ENCODE peak calls at places on chromosomes 3 and 15, in ten cellular contexts. H is pancreas, L is colonic mucosa, B is K562, N is WERI-Rb-1, D is cardiac muscle cell, S is tibial nerve, A is GM23338, V is thoracic aorta, Y is body of pancreas. R is an unnamed sample. For H3K36me3, the result is how much of the 10 kb centered on the place peaks cover.

GRCh38 chr3:141405581-141405980 is 37.3 kb downstream of the ZBTB38 start:
- DNase-seq in H (no peak), L (no peak), B (no peak), N (no peak), D (no peak), S (no peak), A (no peak), V (no peak), Y (no peak), R (no peak)

GRCh38 chr15:43948691-43949325 is 122.0 kb downstream of the WDR76 start:
- DNase-seq in H (no peak), L (no peak), B (no peak), N (no peak), D (no peak), S (no peak), A (no peak), V (no peak), Y (no peak), R (peak)

GRCh38 chr3:23161896-23162570 is 41.1 kb upstream of the UBE2E2 start:
- DNase-seq in H (no peak), L (no peak), B (no peak), N (no peak), D (no peak), S (no peak), A (no peak), V (no peak), Y (no peak), R (peak)

GRCh38 chr3:193987186-193987585 is 148.8 kb upstream of the HES1 start:
- DNase-seq in H (no peak), L (no peak), B (no peak), N (no peak), D (no peak), S (no peak), A (no peak), V (no peak), Y (no peak), R (no peak)

GRCh38 chr3:99407257-99407656 is 231.1 kb upstream of the COL8A1 start:
- DNase-seq in H (no peak), L (no peak), B (no peak), N (no peak), D (no peak), S (no peak), A (no peak), V (no peak), Y (no peak), R (no peak)

GRCh38 chr3:51434746-51435323 is 43.8 kb downstream of the RBM15B start:
- DNase-seq in H (no peak), L (peak), B (peak), N (peak), D (peak), S (no peak), A (peak), V (no peak), Y (peak), R (no peak)

GRCh38 chr15:48493763-48494225 is 151.7 kb downstream of the FBN1 start:
- DNase-seq in H (no peak), L (no peak), B (no peak), N (no peak), D (no peak), S (no peak), A (no peak), V (no peak), Y (no peak), R (no peak)

GRCh38 chr3:64612916-64613526 is 74.8 kb downstream of the ADAMTS9 start:
- DNase-seq in H (peak), L (no peak), B (no peak), N (no peak), D (peak), S (no peak), A (peak), V (no peak), Y (peak), R (no peak)

GRCh38 chr15:101016581-101016980 is 97.4 kb downstream of the LRRK1 start:
- DNase-seq in H (no peak), L (peak), B (no peak), N (no peak), D (no peak), S (no peak), A (no peak), V (no peak), Y (no peak), R (no peak)

GRCh38 chr3:164332856-164333802 is 745.2 kb downstream of the SI start:
- DNase-seq in H (no peak), L (no peak), B (no peak), N (peak), D (peak), S (no peak), A (peak), V (no peak), Y (no peak), R (no peak)

GRCh38 chr3:162130582-162130981 is 634.0 kb downstream of the OTOL1 start:
- DNase-seq in H (no peak), L (no peak), B (no peak), N (no peak), D (no peak), S (no peak), A (no peak), V (no peak), Y (no peak), R (no peak)

DNA sequence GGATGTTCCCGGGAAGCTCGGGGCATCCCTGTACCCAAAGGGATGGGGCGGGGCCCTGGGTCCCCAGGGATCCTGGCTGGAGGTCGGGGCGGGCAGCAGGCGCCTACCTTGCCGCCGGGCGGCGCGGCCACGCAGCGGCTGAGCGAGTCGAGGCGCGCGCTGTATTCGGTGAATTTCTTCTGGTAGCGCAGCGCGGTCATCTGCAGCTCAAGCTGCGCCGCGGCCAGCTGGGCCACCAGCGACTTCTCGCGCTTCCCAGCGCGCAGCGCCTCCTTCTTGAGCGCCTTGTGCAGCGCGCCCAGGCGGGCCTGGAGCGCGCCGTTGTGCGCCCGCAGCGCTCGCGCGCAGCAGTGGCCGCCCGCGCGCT is 762 bp downstream of the PDZRN3 start:
- DNase-seq in H (peak), L (peak), B (no peak), N (peak), D (peak), S (no peak), A (peak), V (no peak), Y (peak), R (no peak)
- TF ChIP-seq CTCF in H (no peak), L (no peak), B (no peak), N (peak), D (peak), S (no peak), A (peak), V (peak), Y (peak), R (no peak)

DNA sequence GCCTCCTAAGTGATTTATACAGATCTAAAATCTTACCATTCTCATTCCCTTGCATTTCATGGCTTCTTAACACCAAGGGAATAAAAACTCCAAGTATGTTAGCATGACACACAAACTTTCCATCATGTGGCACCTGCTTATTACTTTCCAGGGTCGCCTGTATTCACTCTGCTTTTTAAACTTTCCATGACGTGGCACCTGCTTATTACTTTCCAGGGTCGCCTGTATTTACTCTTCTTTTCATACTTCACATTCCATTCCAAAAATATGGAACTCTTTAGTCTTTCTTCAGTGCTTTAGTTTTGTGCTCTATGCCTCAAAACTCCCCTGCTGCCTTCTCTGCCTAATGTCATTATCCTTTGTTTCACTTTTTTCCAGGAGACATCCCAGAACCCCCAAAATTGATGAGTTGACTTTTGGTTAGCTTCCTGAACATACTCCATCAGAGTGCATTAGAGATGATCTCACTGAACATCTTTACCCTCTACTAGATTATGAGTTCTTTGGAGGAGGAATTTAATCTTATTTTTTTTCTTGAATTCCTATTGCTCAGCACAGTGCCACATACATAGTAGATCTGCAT is 47.0 kb downstream of the CALML4 start:
- DNase-seq in H (no peak), L (no peak), B (no peak), N (no peak), D (peak), S (no peak), A (no peak), V (no peak), Y (no peak), R (no peak)
- H3K36me3 ChIP-seq in H (under half), L (under half), B (half or more), N (half or more), D (under half), S (under half), A (under half), V (under half), Y (under half), R (under half)

DNA sequence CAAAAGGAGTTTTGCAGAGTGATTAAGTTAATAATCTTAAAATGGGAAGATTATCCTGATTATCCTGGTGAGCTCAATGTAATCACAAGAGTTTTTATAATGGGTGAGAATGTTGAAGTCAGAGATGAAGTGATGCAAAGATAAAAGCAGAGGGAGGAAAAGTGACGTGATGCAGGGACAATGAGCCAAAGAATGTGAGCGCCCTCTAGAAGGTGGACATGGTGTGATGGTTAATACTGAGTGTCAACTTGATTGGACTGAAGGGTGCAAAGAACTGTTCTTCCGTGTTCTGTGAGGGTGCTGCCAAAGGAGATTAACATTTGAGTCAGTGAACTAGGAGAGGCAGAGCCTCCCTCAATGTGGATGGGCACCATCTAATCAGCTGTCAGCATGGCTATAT is 569.6 kb upstream of the AGTR1 start:
- DNase-seq in H (no peak), L (no peak), B (no peak), N (peak), D (no peak), S (no peak), A (peak), V (no peak), Y (no peak), R (no peak)
- TF ChIP-seq CTCF in H (no peak), L (no peak), B (no peak), N (peak), D (no peak), S (no peak), A (peak), V (no peak), Y (no peak), R (peak)

DNA sequence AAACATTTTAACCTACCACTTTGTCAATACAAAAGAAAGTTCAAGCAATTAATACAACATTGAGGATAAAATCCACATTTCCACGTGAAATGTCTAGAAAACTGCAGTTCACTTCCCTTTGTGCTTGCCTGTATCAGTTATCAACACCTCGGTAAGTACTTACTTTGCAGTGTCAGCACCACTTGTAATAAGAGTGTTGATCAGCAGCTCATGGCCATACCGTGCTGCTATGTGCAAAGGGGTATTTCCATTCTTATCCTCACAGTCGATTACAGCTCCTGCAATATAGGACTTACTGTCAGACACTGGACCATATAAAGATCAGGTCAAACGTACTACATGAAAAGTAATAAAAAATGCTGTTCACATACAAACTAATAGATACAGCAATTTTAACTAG is 84.4 kb downstream of the ANKRD28 start:
- DNase-seq in H (no peak), L (no peak), B (no peak), N (no peak), D (peak), S (no peak), A (no peak), V (no peak), Y (no peak), R (peak)
- H3K36me3 ChIP-seq in H (under half), L (under half), B (under half), N (under half), D (under half), S (under half), A (under half), V (under half), Y (under half), R (under half)

DNA sequence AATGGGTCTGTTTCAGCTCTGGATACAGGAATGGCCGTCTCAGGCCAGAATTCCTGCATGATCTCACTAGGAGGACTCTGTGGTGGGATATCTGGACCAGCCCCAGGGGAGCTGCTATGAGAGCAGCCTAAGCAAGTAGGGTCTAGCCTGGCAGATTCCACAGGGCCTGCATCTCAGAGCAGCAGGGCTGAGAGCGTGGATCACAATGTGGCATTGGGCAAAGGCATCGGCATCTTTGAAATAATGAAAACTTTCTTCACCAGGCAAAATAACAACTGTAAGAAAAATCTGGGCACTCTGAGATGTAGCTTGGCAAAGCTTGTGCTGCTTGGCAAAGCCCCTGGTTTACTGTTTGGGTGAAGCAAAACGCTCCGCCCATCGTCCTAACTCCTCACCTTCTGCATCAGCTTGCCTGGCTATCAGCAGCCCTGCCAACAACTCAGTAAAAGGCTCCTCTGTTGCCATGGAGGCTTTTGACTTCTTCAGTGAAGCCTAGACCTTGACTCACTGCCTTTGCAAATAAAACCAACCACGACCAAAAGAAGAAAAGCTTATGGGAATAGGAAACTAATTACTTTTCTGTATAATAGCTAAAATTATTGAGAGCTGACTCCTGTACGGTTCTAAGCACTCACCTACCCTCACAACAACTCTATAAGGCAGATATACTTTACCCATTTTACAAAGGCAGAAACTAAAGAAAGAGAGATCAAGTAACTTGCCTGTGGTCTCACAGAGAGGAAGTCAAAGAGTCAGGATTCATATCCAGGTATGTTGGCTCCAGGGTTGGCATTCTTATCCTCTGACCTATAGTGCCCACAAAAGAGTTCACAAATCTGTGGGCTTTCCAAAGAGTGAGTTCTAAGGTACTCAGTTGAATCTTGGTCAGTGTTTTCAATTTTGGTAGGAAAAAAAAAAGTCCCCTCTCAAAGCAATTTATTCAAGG is 212.7 kb upstream of the EIF1B start:
- DNase-seq in H (peak), L (no peak), B (no peak), N (no peak), D (no peak), S (no peak), A (no peak), V (peak), Y (peak), R (no peak)
- TF ChIP-seq CTCF in H (no peak), L (no peak), B (no peak), N (no peak), D (no peak), S (no peak), A (no peak), V (no peak), Y (no peak), R (no peak)

DNA sequence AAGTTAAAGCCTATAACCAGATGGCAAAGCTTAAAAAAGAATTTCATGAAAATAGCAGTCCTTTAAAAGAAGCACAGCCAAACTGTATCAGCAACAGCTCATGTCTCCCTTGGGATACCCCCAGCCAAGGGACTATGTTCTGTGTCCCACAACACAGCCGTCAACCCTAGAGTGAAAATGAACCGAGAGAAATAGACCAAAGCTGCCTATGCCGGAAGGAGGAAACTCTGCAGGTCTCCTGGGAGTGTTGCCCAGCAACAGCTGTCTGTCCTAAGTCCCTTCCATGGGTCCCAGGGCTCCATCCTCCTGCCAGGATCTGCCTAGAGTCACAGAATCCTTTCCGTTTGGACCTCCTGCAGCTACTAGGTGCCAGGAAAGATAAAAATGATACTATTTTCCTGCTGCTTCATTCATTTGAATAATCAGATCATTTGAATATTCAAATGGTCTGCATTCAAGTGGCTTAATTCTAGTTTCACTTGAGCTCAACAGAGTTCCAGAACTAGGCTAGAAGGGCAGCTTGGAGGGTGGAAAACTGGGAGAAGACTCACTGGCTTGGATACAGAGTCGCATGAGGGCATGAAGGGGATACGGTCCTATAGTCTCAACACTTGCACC is 53.1 kb downstream of the TRANK1 start:
- DNase-seq in H (no peak), L (no peak), B (no peak), N (no peak), D (no peak), S (no peak), A (no peak), V (no peak), Y (no peak), R (peak)
- H3K36me3 ChIP-seq in H (under half), L (under half), B (under half), N (under half), D (under half), S (under half), A (under half), V (under half), Y (under half), R (under half)

DNA sequence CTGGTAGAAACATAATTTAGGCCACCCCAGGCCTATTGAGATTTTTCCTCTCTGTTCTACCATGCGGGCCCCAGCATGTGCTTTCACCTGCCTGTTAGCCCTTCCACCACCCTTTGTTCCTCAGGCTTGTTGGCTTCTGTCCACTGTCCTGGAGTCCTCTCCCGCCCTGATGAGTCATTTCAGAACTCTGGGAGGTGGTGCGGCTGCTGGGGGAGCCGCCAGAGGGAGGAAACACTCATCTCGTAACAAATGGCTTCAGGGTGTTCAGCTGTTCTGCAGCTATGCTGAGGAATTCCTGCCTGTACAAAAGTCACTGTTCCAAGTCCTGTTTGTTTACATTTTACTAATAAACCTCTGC is 36.3 kb downstream of the LRTM1 start:
- DNase-seq in H (peak), L (peak), B (peak), N (no peak), D (peak), S (peak), A (no peak), V (peak), Y (peak), R (no peak)
- TF ChIP-seq CTCF in H (peak), L (peak), B (peak), N (no peak), D (peak), S (no peak), A (no peak), V (no peak), Y (peak), R (no peak)

GRCh38 chr15:57281357-57281756 is 94.9 kb upstream of the CGNL1 start:
- DNase-seq in H (no peak), L (no peak), B (no peak), N (no peak), D (no peak), S (no peak), A (peak), V (no peak), Y (no peak), R (no peak)
- H3K36me3 ChIP-seq in H (under half), L (under half), B (half or more), N (half or more), D (under half), S (under half), A (under half), V (under half), Y (under half), R (under half)

GRCh38 chr15:91224750-91225380 is 124.8 kb downstream of the SV2B start:
- DNase-seq in H (no peak), L (peak), B (peak), N (peak), D (peak), S (no peak), A (peak), V (no peak), Y (peak), R (no peak)
- TF ChIP-seq CTCF in H (peak), L (peak), B (peak), N (peak), D (peak), S (peak), A (peak), V (no peak), Y (peak), R (peak)

DNA sequence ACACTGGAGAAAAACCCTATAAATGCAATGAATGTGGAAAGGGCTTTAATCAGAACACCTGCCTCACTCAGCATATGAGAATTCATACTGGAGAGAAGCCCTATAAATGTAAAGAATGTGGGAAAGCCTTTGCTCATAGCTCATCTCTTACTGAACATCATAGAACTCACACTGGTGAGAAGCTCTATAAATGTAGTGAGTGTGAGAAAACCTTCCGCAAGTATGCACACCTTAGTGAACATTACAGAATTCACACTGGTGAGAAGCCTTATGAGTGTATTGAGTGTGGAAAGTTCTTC is 7.4 kb upstream of the ZNF501 start:
- DNase-seq in H (no peak), L (no peak), B (no peak), N (no peak), D (no peak), S (no peak), A (no peak), V (no peak), Y (no peak), R (no peak)
- H3K36me3 ChIP-seq in H (under half), L (under half), B (under half), N (under half), D (under half), S (under half), A (under half), V (under half), Y (under half), R (under half)